ENCODE peak calls at places on chromosomes 13 and 19, in four cellular contexts. U is esophagus muscularis mucosa, H is cardiac fibroblast, D is AG09319. A is an unnamed sample.

GRCh38 chr19:42051166-42052115 is 18.6 kb downstream of the GRIK5 start:
- DNase-seq in H (no peak), D (no peak), U (no peak), A (no peak)

GRCh38 chr19:38741670-38742069 is 2.6 kb downstream of the CAPN12 start:
- DNase-seq in H (no peak), U (peak), D (no peak), A (no peak)

GRCh38 chr13:114314074-114314912 is at the start of gene CHAMP1:
- DNase-seq in H (peak), D (peak), U (peak), A (peak)

GRCh38 chr19:39372941-39373340 is 18.0 kb downstream of the PAF1 start:
- DNase-seq in U (no peak), H (peak), D (no peak), A (no peak)

GRCh38 chr13:66558511-66558910 is 671.6 kb downstream of the PCDH9 start:
- DNase-seq in H (peak), U (no peak), D (no peak), A (no peak)

GRCh38 chr13:43058836-43059235 is 35.5 kb downstream of the DNAJC15 start:
- DNase-seq in U (no peak), H (no peak), D (no peak), A (no peak)

GRCh38 chr19:44846455-44847143 is 502 bp downstream of the NECTIN2 start:
- DNase-seq in D (no peak), H (peak), U (no peak), A (no peak)

GRCh38 chr19:38649305-38650179 is 2.1 kb downstream of the ACTN4 start:
- DNase-seq in H (no peak), D (no peak), U (no peak), A (no peak)

GRCh38 chr13:26024558-26024957 is 27.3 kb downstream of the SHISA2 start:
- DNase-seq in H (no peak), D (no peak), U (no peak), A (no peak)

GRCh38 chr19:50535672-50536071 is 22.0 kb upstream of the ASPDH start:
- DNase-seq in U (no peak), H (no peak), D (no peak), A (no peak)

GRCh38 chr19:50534478-50534877 is 20.8 kb upstream of the ASPDH start:
- DNase-seq in D (no peak), H (no peak), U (no peak), A (peak)

GRCh38 chr19:50537306-50537685 is 23.6 kb upstream of the ASPDH start:
- DNase-seq in D (no peak), H (no peak), U (no peak), A (no peak)

GRCh38 chr19:50537769-50538230 is 24.1 kb upstream of the ASPDH start:
- DNase-seq in D (peak), U (no peak), H (peak), A (peak)

DNA sequence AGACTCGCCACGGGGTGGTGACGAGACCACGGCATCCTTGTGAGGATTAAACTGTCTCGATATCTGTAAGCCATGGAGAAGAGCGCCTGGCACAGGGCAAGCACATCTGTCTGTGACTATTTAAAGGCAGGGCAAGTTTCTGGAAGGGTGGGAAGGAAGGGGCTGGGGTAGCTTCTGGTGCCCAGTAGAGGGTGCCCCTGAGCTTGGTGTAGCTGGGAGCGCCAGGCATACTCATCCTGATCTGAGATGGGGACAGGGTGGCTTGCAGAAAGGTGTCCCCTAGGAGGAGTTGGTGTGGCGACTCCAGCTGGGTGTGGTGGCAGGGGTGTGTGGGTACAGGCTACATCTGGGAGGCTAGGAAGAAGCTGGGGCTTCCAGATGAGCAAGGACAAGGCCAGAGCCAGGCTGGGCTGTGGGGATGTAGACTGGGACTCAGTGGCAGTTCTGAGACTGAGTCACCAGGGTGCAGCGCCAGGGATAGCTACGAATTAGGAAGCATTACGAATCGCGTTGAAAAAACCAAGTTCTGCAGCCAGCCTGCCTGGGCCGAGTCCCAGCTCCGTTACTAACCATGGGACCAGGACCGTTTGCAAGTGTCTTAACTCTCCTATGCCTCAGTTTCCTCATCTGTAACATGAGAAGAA is 23.1 kb upstream of the ASPDH start:
- DNase-seq in H (no peak), D (no peak), U (no peak), A (no peak)
- TF ChIP-seq CTCF in H (no peak), D (no peak), U (no peak), A (no peak)

GRCh38 chr19:43124360-43124759 is 41.9 kb upstream of the PSG2 start:
- DNase-seq in U (no peak), D (no peak), H (no peak), A (no peak)
- TF ChIP-seq CTCF in U (no peak), D (no peak), H (peak), A (no peak)

GRCh38 chr19:16657384-16657783 is 2.6 kb downstream of the SMIM7 start:
- DNase-seq in D (no peak), H (no peak), U (no peak), A (no peak)

GRCh38 chr19:16660763-16661479 is at the start of gene TMEM38A:
- DNase-seq in U (no peak), H (no peak), D (no peak), A (peak)

GRCh38 chr19:16659464-16659831 is 496 bp downstream of the SMIM7 start:
- DNase-seq in H (no peak), U (no peak), D (no peak), A (no peak)

GRCh38 chr19:16661480-16662034 is 618 bp downstream of the TMEM38A start:
- DNase-seq in U (no peak), H (peak), D (no peak), A (peak)

GRCh38 chr19:16659832-16660708 is at the start of gene SMIM7:
- DNase-seq in D (peak), H (peak), U (peak), A (peak)
- TF ChIP-seq CTCF in D (peak), H (no peak), U (peak), A (peak)

GRCh38 chr19:5690125-5690954 is at the start of gene RPL36:
- DNase-seq in U (peak), D (peak), H (peak), A (peak)

GRCh38 chr19:5686326-5686646 is 3.8 kb upstream of the RPL36 start:
- DNase-seq in D (no peak), U (no peak), H (no peak), A (no peak)

GRCh38 chr19:5684694-5685430 is 4.0 kb downstream of the HSD11B1L start:
- DNase-seq in H (no peak), U (no peak), D (no peak), A (no peak)

GRCh38 chr19:5686647-5687359 is 3.3 kb upstream of the RPL36 start:
- DNase-seq in H (peak), D (peak), U (peak), A (peak)

GRCh38 chr19:5687360-5688198 is 2.5 kb upstream of the RPL36 start:
- DNase-seq in D (no peak), U (no peak), H (no peak), A (no peak)
- TF ChIP-seq CTCF in D (no peak), U (no peak), H (no peak), A (no peak)

DNA sequence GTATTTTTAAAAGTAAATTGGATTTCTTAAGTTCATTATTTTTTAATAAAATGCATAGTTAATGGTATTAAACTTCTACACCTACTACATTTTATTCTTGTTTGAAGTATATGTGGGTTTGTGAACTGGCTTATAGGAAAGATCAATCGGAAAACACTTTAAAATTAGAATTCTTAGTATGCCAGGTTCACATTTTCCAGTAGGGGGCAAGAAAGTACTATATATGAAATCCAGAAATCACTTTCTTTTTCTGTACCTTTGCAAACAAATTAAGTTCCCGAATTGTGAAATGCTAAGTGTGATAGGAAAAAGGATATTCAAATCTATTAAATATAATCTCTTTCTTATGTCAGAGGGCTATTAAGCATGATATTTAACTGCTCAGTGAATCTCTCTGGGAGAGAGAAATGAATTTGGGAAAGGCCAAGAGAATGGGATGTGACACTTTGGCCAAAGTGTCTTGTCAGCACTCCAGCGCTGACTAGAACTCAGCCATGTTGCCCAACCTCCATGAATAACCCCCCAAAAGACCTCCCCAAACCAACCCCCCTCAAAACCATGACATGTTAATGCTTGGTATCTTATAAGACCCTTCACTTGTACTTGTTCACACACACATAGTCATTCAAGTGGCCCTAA is 122.6 kb upstream of the SLC10A2 start:
- DNase-seq in U (no peak), D (no peak), H (peak), A (no peak)
- TF ChIP-seq CTCF in U (no peak), D (no peak), H (peak), A (peak)

GRCh38 chr19:1884291-1884718 is 991 bp downstream of the ABHD17A start:
- DNase-seq in D (no peak), U (no peak), H (no peak), A (peak)

GRCh38 chr19:1888385-1888784 is 3.1 kb upstream of the ABHD17A start:
- DNase-seq in H (no peak), D (no peak), U (no peak), A (no peak)

GRCh38 chr19:1893791-1894190 is 8.5 kb upstream of the ABHD17A start:
- DNase-seq in H (no peak), D (no peak), U (no peak), A (no peak)

GRCh38 chr19:1884719-1885334 is 469 bp downstream of the ABHD17A start:
- DNase-seq in H (no peak), D (no peak), U (no peak), A (peak)

DNA sequence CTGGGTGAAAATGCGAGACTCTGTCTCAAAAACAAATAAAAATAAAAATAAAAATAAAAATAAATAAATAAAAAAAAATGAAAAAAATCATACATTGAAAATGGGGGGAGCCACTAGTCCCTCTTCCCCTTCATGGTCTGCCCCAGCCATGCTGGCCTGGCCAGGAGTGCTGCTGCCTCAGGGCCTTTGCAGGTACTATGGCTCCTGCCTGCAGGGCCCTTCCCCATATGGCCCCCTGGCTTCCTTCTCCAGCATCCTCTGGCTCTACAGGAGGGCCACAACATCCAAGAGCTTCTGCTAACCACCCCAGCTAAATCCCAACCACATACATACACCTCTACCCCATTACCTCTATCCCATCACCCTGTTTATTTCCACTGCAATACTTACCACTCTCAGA is 4.6 kb upstream of the ABHD17A start:
- DNase-seq in D (no peak), H (no peak), U (no peak), A (no peak)
- TF ChIP-seq CTCF in D (no peak), H (no peak), U (no peak), A (no peak)